ENCODE peak calls at places on chromosomes 11 and 22, in eight cellular contexts. E is activated CD4-positive, alpha-beta T cell treated with anti-CD3 and anti-CD28 coated beads for 4 hours; A is EH; O is GM18507; W is SJSA1; T is lower leg skin; F is NCI-H345; I is mucosa of gallbladder. S is an unnamed sample.

GRCh38 chr11:47943721-47944554 is 36.4 kb upstream of the PTPRJ start:
- DNase-seq in E (no peak), A (no peak), O (no peak), W (no peak), T (no peak), F (no peak), I (no peak), S (no peak)

GRCh38 chr22:17827466-17827865 is 53.2 kb upstream of the BID start:
- DNase-seq in E (no peak), A (no peak), O (no peak), W (no peak), T (no peak), F (no peak), I (no peak), S (no peak)

GRCh38 chr11:1303973-1304372 is 5.5 kb downstream of the TOLLIP start:
- DNase-seq in E (no peak), A (no peak), O (no peak), W (no peak), T (peak; percentile 79), F (no peak), I (no peak), S (no peak)

GRCh38 chr11:116638463-116638862 is 134.3 kb downstream of the BUD13 start:
- DNase-seq in E (no peak), A (no peak), O (no peak), W (no peak), T (peak; percentile 60), F (no peak), I (no peak), S (no peak)

GRCh38 chr22:43375951-43376455 is 32.8 kb upstream of the SCUBE1 start:
- DNase-seq in E (no peak), A (peak; percentile 56), O (no peak), W (peak; percentile 31), T (no peak), F (no peak), I (no peak), S (no peak)

GRCh38 chr11:2869561-2870427 is 15.8 kb downstream of the CDKN1C start:
- DNase-seq in E (no peak), A (no peak), O (no peak), W (no peak), T (no peak), F (no peak), I (no peak), S (no peak)

GRCh38 chr11:67646535-67647336 is 3.8 kb downstream of the ACY3 start:
- DNase-seq in E (no peak), A (no peak), O (no peak), W (no peak), T (peak; percentile 82), F (no peak), I (no peak), S (no peak)

GRCh38 chr11:61627831-61628753 is 47.2 kb upstream of the SYT7 start:
- DNase-seq in E (peak; percentile 22), A (peak; percentile 74), O (no peak), W (no peak), T (peak; percentile 92), F (peak; percentile 56), I (peak; percentile 65), S (peak; percentile 75)

GRCh38 chr11:34053161-34053686 is 1.7 kb downstream of the CAPRIN1 start:
- DNase-seq in E (peak; percentile 79), A (peak; percentile 82), O (peak; percentile 48), W (peak; percentile 70), T (peak; percentile 94), F (peak; percentile 80), I (peak; percentile 68), S (peak; percentile 77)

GRCh38 chr22:23380230-23380573 is 199.9 kb downstream of the IGLL1 start:
- DNase-seq in E (no peak), A (no peak), O (no peak), W (no peak), T (no peak), F (peak; percentile 80), I (no peak), S (no peak)

GRCh38 chr11:41306435-41306834 is 153.0 kb downstream of the LRRC4C start:
- DNase-seq in E (no peak), A (no peak), O (no peak), W (no peak), T (no peak), F (no peak), I (no peak), S (no peak)

GRCh38 chr11:117815262-117815803 is 9.2 kb downstream of the FXYD2 start:
- DNase-seq in E (peak; percentile 69), A (no peak), O (peak; percentile 37), W (no peak), T (no peak), F (no peak), I (no peak), S (no peak)

GRCh38 chr11:97722065-97722464 is 1298.7 kb upstream of the CNTN5 start:
- DNase-seq in E (no peak), A (peak; percentile 13), O (no peak), W (peak; percentile 1), T (no peak), F (no peak), I (no peak), S (peak; percentile 89)

GRCh38 chr11:120682866-120683265 is 171.3 kb downstream of the GRIK4 start:
- DNase-seq in E (no peak), A (peak; percentile 36), O (no peak), W (no peak), T (no peak), F (no peak), I (no peak), S (no peak)

GRCh38 chr11:62553839-62554361 is 7.3 kb upstream of the AHNAK start:
- DNase-seq in E (no peak), A (peak; percentile 94), O (no peak), W (peak; percentile 95), T (no peak), F (no peak), I (no peak), S (peak; percentile 96)

GRCh38 chr11:117097567-117098268 is 510 bp downstream of the SIK3 start:
- DNase-seq in E (peak; percentile 23), A (peak; percentile 34), O (no peak), W (peak; percentile 19), T (peak; percentile 91), F (peak; percentile 21), I (peak; percentile 25), S (no peak)

GRCh38 chr11:86464509-86465221 is 90.0 kb downstream of the CCDC81 start:
- DNase-seq in E (no peak), A (no peak), O (no peak), W (no peak), T (no peak), F (no peak), I (no peak), S (no peak)

GRCh38 chr11:127230392-127230791 is 229.8 kb upstream of the KIRREL3 start:
- DNase-seq in E (no peak), A (no peak), O (no peak), W (no peak), T (no peak), F (no peak), I (no peak), S (no peak)

GRCh38 chr11:130562549-130562948 is 114.1 kb downstream of the ADAMTS15 start:
- DNase-seq in E (no peak), A (no peak), O (no peak), W (no peak), T (no peak), F (no peak), I (no peak), S (no peak)

GRCh38 chr11:13289081-13289480 is 11.5 kb downstream of the BMAL1 start:
- DNase-seq in E (no peak), A (peak; percentile 44), O (no peak), W (no peak), T (no peak), F (no peak), I (no peak), S (peak; percentile 54)

GRCh38 chr11:121578216-121579063 is 125.7 kb upstream of the SORL1-AS1 start:
- DNase-seq in E (no peak), A (no peak), O (no peak), W (no peak), T (no peak), F (no peak), I (no peak), S (peak; percentile 6)

GRCh38 chr11:2304156-2305139 is 2.6 kb downstream of the TSPAN32 start:
- DNase-seq in E (no peak), A (peak; percentile 57), O (no peak), W (no peak), T (peak; percentile 86), F (no peak), I (peak; percentile 9), S (peak; percentile 48)

GRCh38 chr11:87897079-87897478 is 278.2 kb downstream of the RAB38 start:
- DNase-seq in E (no peak), A (no peak), O (no peak), W (no peak), T (no peak), F (no peak), I (no peak), S (no peak)

GRCh38 chr11:44539971-44540370 is 25.5 kb upstream of the CD82 start:
- DNase-seq in E (no peak), A (no peak), O (no peak), W (no peak), T (no peak), F (peak; percentile 99), I (no peak), S (no peak)

GRCh38 chr11:130737866-130738431 is 178.3 kb downstream of the SNX19 start:
- DNase-seq in E (no peak), A (peak; percentile 99), O (no peak), W (no peak), T (no peak), F (no peak), I (peak; percentile 74), S (peak; percentile 79)

GRCh38 chr22:38435010-38435409 is 20.0 kb downstream of the KCNJ4 start:
- DNase-seq in E (no peak), A (no peak), O (no peak), W (no peak), T (no peak), F (no peak), I (no peak), S (no peak)

GRCh38 chr11:16981651-16982194 is 32.5 kb downstream of the PLEKHA7 start:
- DNase-seq in E (no peak), A (peak; percentile 42), O (no peak), W (peak; percentile 85), T (no peak), F (no peak), I (peak; percentile 71), S (peak; percentile 79)

GRCh38 chr11:117219455-117219854 is 12.4 kb downstream of the PCSK7 start:
- DNase-seq in E (no peak), A (no peak), O (no peak), W (no peak), T (no peak), F (no peak), I (no peak), S (no peak)

GRCh38 chr11:126163074-126163700 is 48.3 kb downstream of the RPUSD4 start:
- DNase-seq in E (no peak), A (peak; percentile 93), O (no peak), W (no peak), T (no peak), F (peak; percentile 14), I (no peak), S (peak; percentile 81)

GRCh38 chr11:123217897-123218296 is 22.8 kb upstream of the CLMP start:
- DNase-seq in E (no peak), A (no peak), O (no peak), W (no peak), T (no peak), F (no peak), I (no peak), S (no peak)

GRCh38 chr11:87296627-87297026 is 258.9 kb downstream of the TMEM135 start:
- DNase-seq in E (no peak), A (no peak), O (no peak), W (no peak), T (no peak), F (no peak), I (no peak), S (no peak)

GRCh38 chr11:128695539-128696221 is 1.8 kb downstream of the FLI1 start:
- DNase-seq in E (no peak), A (peak; percentile 49), O (no peak), W (no peak), T (no peak), F (no peak), I (no peak), S (no peak)

GRCh38 chr22:39956932-39957664 is 3.1 kb upstream of the TMA7B start:
- DNase-seq in E (no peak), A (no peak), O (peak; percentile 46), W (no peak), T (no peak), F (no peak), I (no peak), S (no peak)

GRCh38 chr11:128406365-128406706 is 181.0 kb downstream of the ETS1 start:
- DNase-seq in E (no peak), A (peak; percentile 85), O (no peak), W (peak; percentile 78), T (no peak), F (no peak), I (no peak), S (no peak)